ENCODE peak calls at places on chromosomes 16 and 17, in five cellular contexts. One of them, this sample, is unnamed.

GRCh38 chr16:46948548-46949166 is 24.8 kb downstream of the DNAJA2 start:
- DNase-seq in mammary epithelial cell: no peak
- DNase-seq in fibroblast of lung: no peak
- DNase-seq in stomach: peak; percentile 17
- DNase-seq in OCI-LY7: no peak
- DNase-seq in this sample: no peak

GRCh38 chr17:12928736-12929135 is 89.1 kb downstream of the ELAC2 start:
- DNase-seq in mammary epithelial cell: no peak
- DNase-seq in fibroblast of lung: peak; percentile 33
- DNase-seq in stomach: no peak
- DNase-seq in OCI-LY7: peak; percentile 48
- DNase-seq in this sample: no peak

GRCh38 chr17:50080096-50080480 is 15.1 kb upstream of the PDK2 start:
- DNase-seq in mammary epithelial cell: no peak
- DNase-seq in fibroblast of lung: no peak
- DNase-seq in stomach: no peak
- DNase-seq in OCI-LY7: no peak
- DNase-seq in this sample: no peak

GRCh38 chr17:2101448-2102257 is 46.8 kb downstream of the HIC1 start:
- DNase-seq in mammary epithelial cell: peak; percentile 87
- DNase-seq in fibroblast of lung: peak; percentile 89
- DNase-seq in stomach: peak; percentile 91
- DNase-seq in OCI-LY7: no peak
- DNase-seq in this sample: peak; percentile 99

GRCh38 chr16:11136600-11136999 is 119.4 kb downstream of the SOCS1 start:
- DNase-seq in mammary epithelial cell: peak; percentile 24
- DNase-seq in fibroblast of lung: peak; percentile 38
- DNase-seq in stomach: no peak
- DNase-seq in OCI-LY7: no peak
- DNase-seq in this sample: peak; percentile 56

GRCh38 chr16:1729445-1729844 is 23.4 kb downstream of the MAPK8IP3 start:
- DNase-seq in mammary epithelial cell: no peak
- DNase-seq in fibroblast of lung: no peak
- DNase-seq in stomach: no peak
- DNase-seq in OCI-LY7: no peak
- DNase-seq in this sample: no peak

GRCh38 chr16:53865492-53865863 is 161.5 kb downstream of the FTO start:
- DNase-seq in mammary epithelial cell: peak; percentile 84
- DNase-seq in fibroblast of lung: peak; percentile 72
- DNase-seq in stomach: no peak
- DNase-seq in OCI-LY7: no peak
- DNase-seq in this sample: no peak

GRCh38 chr17:42421479-42422332 is 1.4 kb downstream of the CAVIN1 start:
- DNase-seq in mammary epithelial cell: peak; percentile 54
- DNase-seq in fibroblast of lung: peak; percentile 86
- DNase-seq in stomach: peak; percentile 28
- DNase-seq in OCI-LY7: no peak
- DNase-seq in this sample: peak; percentile 63

GRCh38 chr17:75406222-75406615 is 741 bp upstream of the GRB2 start:
- DNase-seq in mammary epithelial cell: no peak
- DNase-seq in fibroblast of lung: peak; percentile 18
- DNase-seq in stomach: no peak
- DNase-seq in OCI-LY7: peak; percentile 54
- DNase-seq in this sample: no peak

GRCh38 chr17:13947499-13947898 is 121.8 kb upstream of the COX10 start:
- DNase-seq in mammary epithelial cell: no peak
- DNase-seq in fibroblast of lung: peak; percentile 44
- DNase-seq in stomach: no peak
- DNase-seq in OCI-LY7: no peak
- DNase-seq in this sample: no peak

GRCh38 chr16:24850289-24850931 is 4.6 kb downstream of the SLC5A11 start:
- DNase-seq in mammary epithelial cell: peak; percentile 75
- DNase-seq in fibroblast of lung: peak; percentile 78
- DNase-seq in stomach: no peak
- DNase-seq in OCI-LY7: no peak
- DNase-seq in this sample: no peak

GRCh38 chr16:83973581-83974385 is 5.7 kb downstream of the NECAB2 start:
- DNase-seq in mammary epithelial cell: no peak
- DNase-seq in fibroblast of lung: no peak
- DNase-seq in stomach: no peak
- DNase-seq in OCI-LY7: no peak
- DNase-seq in this sample: no peak

GRCh38 chr17:48915459-48916282 is 7.5 kb downstream of the UBE2Z start:
- DNase-seq in mammary epithelial cell: peak; percentile 96
- DNase-seq in fibroblast of lung: peak; percentile 84
- DNase-seq in stomach: peak; percentile 31
- DNase-seq in OCI-LY7: no peak
- DNase-seq in this sample: peak; percentile 28

GRCh38 chr17:67657596-67657995 is 60.1 kb upstream of the NOL11 start:
- DNase-seq in mammary epithelial cell: no peak
- DNase-seq in fibroblast of lung: no peak
- DNase-seq in stomach: no peak
- DNase-seq in OCI-LY7: no peak
- DNase-seq in this sample: no peak

GRCh38 chr17:49849711-49850610 is 2.1 kb upstream of the TAC4 start:
- DNase-seq in mammary epithelial cell: no peak
- DNase-seq in fibroblast of lung: no peak
- DNase-seq in stomach: no peak
- DNase-seq in OCI-LY7: no peak
- DNase-seq in this sample: no peak

GRCh38 chr17:81379523-81379942 is 15.7 kb upstream of the BAHCC1 start:
- DNase-seq in mammary epithelial cell: peak; percentile 65
- DNase-seq in fibroblast of lung: no peak
- DNase-seq in stomach: peak; percentile 90
- DNase-seq in OCI-LY7: no peak
- DNase-seq in this sample: peak; percentile 90

GRCh38 chr17:19533718-19534561 is at the start of gene SLC47A1:
- DNase-seq in mammary epithelial cell: peak; percentile 34
- DNase-seq in fibroblast of lung: peak; percentile 37
- DNase-seq in stomach: no peak
- DNase-seq in OCI-LY7: no peak
- DNase-seq in this sample: no peak

GRCh38 chr16:66740010-66740409 is 11.4 kb downstream of the DYNC1LI2 start:
- DNase-seq in mammary epithelial cell: peak; percentile 23
- DNase-seq in fibroblast of lung: no peak
- DNase-seq in stomach: no peak
- DNase-seq in OCI-LY7: peak; percentile 53
- DNase-seq in this sample: no peak

GRCh38 chr16:82344157-82344556 is 174.1 kb upstream of the MPHOSPH6 start:
- DNase-seq in mammary epithelial cell: no peak
- DNase-seq in fibroblast of lung: no peak
- DNase-seq in stomach: peak; percentile 55
- DNase-seq in OCI-LY7: no peak
- DNase-seq in this sample: no peak

GRCh38 chr16:658679-659571 is 9.0 kb upstream of the RHOT2 start:
- DNase-seq in mammary epithelial cell: no peak
- DNase-seq in fibroblast of lung: no peak
- DNase-seq in stomach: no peak
- DNase-seq in OCI-LY7: no peak
- DNase-seq in this sample: no peak

GRCh38 chr16:81616321-81617020 is 162.6 kb upstream of the PLCG2 start:
- DNase-seq in mammary epithelial cell: no peak
- DNase-seq in fibroblast of lung: peak; percentile 57
- DNase-seq in stomach: peak; percentile 73
- DNase-seq in OCI-LY7: peak; percentile 74
- DNase-seq in this sample: no peak

GRCh38 chr16:64311241-64311640 is 810.6 kb downstream of the CDH11 start:
- DNase-seq in mammary epithelial cell: no peak
- DNase-seq in fibroblast of lung: peak; percentile 48
- DNase-seq in stomach: no peak
- DNase-seq in OCI-LY7: no peak
- DNase-seq in this sample: no peak

GRCh38 chr17:81340606-81341346 is 45.7 kb upstream of the SLC38A10 start:
- DNase-seq in mammary epithelial cell: no peak
- DNase-seq in fibroblast of lung: peak; percentile 22
- DNase-seq in stomach: no peak
- DNase-seq in OCI-LY7: no peak
- DNase-seq in this sample: no peak

GRCh38 chr17:72385482-72385881 is 264.7 kb downstream of the SOX9 start:
- DNase-seq in mammary epithelial cell: no peak
- DNase-seq in fibroblast of lung: no peak
- DNase-seq in stomach: no peak
- DNase-seq in OCI-LY7: no peak
- DNase-seq in this sample: no peak

GRCh38 chr17:81432873-81433451 is 37.7 kb downstream of the BAHCC1 start:
- DNase-seq in mammary epithelial cell: no peak
- DNase-seq in fibroblast of lung: no peak
- DNase-seq in stomach: peak; percentile 94
- DNase-seq in OCI-LY7: no peak
- DNase-seq in this sample: no peak

DNA sequence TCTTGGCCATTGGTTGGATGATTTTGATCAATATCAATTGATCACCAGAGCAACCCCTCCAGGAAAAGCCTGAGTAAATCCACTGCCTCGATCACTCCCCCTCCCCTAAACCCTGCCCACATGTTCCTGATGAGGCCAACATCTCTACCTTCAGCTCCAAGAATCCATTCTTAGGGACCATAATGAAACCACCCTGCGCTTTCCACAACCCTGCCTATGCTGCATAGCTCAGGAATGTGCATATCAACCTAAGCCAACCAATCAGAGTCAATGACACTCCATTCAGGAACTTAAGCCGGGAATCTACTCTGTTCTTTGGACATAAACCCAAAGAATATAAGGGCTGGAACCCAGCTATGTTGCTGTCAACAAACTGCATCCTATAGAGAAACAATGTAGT is 86.3 kb downstream of the MYH11 start:
- DNase-seq in mammary epithelial cell: no peak
- DNase-seq in fibroblast of lung: peak; percentile 73
- DNase-seq in stomach: no peak
- DNase-seq in OCI-LY7: no peak
- DNase-seq in this sample: no peak
- H3K27ac ChIP-seq in mammary epithelial cell: no peak overlapping the region
- H3K27ac ChIP-seq in fibroblast of lung: no peak overlapping the region
- H3K27ac ChIP-seq in stomach: no peak overlapping the region
- H3K27ac ChIP-seq in OCI-LY7: no peak overlapping the region
- H3K27ac ChIP-seq in this sample: no peak overlapping the region

DNA sequence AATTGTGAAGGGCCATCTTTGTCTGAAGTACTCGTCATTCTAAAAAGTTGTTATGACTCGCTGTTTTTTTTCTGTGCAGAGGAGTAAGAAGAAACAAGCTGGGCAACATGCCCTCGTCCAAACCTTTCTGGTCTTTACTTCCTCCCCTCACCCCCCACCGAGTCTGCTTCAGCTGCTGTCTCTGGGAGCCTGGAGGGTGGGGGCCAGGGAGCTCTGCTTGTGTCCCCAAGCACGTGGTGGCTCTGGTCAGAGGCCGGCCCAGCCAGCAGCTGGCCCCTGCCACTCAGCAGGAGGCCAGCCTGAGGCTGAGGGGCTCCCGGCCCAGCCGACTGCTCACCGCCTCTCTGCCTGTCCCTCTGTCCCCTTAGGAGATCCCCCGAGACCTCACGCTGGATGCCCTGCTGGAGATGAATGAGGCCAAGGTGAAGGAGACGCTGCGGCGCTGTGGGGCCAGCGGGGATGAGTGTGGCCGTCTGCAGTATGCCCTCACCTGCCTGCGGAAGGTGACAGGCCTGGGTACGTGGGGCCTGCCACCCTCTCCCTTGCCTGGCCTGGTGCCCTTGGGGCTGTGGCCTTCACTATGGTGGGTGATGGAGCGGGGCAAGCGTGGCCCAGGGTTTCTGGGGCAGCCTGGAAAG is 53.7 kb upstream of the LGALS9 start:
- DNase-seq in mammary epithelial cell: peak; percentile 49
- DNase-seq in fibroblast of lung: peak; percentile 67
- DNase-seq in stomach: no peak
- DNase-seq in OCI-LY7: no peak
- DNase-seq in this sample: no peak
- H3K27ac ChIP-seq in mammary epithelial cell: no peak overlapping the region
- H3K27ac ChIP-seq in fibroblast of lung: no peak overlapping the region
- H3K27ac ChIP-seq in stomach: no peak overlapping the region
- H3K27ac ChIP-seq in OCI-LY7: no peak overlapping the region
- H3K27ac ChIP-seq in this sample: peak overlapping the region; percentile 73

DNA sequence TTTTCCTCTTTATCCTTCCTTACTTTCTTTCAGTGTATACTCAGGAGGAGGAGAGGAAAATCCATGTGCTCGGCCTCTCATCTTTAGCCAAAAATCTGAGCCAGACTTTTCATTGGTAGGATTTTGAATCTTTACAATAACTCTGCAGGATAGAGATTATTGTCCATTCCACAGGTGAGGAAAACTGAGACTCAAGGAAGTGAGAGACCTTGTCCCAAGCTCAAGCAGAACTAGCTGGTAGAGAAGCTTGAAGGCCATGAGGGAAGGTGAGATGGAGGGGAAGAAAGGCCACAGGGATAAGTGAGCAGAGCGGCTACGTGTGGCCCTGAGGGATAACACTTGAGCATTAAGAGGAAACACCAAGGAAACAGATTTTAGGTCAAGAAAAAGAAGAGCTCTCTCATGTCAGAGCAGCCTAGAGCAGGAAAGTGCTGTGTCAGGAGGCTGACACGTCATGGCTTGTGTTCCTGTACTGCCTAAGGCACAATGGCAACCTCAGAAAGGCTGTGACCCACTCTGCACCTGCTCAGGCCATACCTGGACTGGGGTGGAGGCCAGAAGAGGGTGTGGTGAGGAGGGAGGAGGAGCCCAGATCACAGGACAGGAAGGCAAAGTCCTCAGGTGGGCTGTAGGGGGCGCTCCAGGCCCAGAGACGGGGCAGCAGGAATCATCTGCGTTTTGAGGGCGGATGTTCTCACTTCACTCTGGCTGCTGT is 11.9 kb downstream of the MT4 start:
- DNase-seq in mammary epithelial cell: peak; percentile 91
- DNase-seq in fibroblast of lung: peak; percentile 39
- DNase-seq in stomach: peak; percentile 87
- DNase-seq in OCI-LY7: peak; percentile 78
- DNase-seq in this sample: peak; percentile 95
- H3K27ac ChIP-seq in mammary epithelial cell: no peak overlapping the region
- H3K27ac ChIP-seq in fibroblast of lung: no peak overlapping the region
- H3K27ac ChIP-seq in stomach: no peak overlapping the region
- H3K27ac ChIP-seq in OCI-LY7: no peak overlapping the region
- H3K27ac ChIP-seq in this sample: peak overlapping the region; percentile 75

DNA sequence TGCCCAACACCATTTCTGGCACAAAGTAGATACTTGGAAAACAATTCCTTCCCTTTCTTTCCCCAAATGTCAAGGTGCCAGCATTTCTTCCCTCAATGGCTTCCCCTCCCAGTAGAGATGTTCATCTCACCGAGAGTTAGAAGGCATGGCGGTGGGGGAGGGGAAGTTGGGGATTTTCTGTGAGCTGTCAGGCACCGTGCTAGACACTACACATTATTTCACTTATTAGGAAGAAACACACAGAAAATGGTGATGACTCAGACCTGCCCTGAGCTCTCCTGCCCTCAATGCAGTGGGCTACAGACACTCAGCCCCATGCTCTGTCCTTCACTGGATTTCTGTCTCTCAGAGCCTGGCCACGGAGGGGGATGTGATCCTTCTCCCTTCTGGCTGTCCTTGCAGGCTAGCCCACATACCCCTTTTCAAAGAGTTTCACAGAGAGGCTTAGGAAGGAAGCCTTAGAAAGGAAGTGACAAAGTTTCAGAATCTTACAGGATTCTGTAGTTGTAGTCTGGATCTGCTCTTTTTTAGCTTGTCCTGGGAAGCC is 12.0 kb upstream of the CCL5 start:
- DNase-seq in mammary epithelial cell: peak; percentile 33
- DNase-seq in fibroblast of lung: peak; percentile 22
- DNase-seq in stomach: no peak
- DNase-seq in OCI-LY7: no peak
- DNase-seq in this sample: no peak
- H3K27ac ChIP-seq in mammary epithelial cell: no peak overlapping the region
- H3K27ac ChIP-seq in fibroblast of lung: no peak overlapping the region
- H3K27ac ChIP-seq in stomach: no peak overlapping the region
- H3K27ac ChIP-seq in OCI-LY7: no peak overlapping the region
- H3K27ac ChIP-seq in this sample: no peak overlapping the region

This sample was measured in PC-9.